ENCODE peak calls at places on chromosomes 4 and X, in nine cellular contexts. G is colonic mucosa; O is AG09309; C is head of caudate nucleus; S is HT1080; D is CD14-positive monocyte; R is activated naive CD4-positive, alpha-beta T cell; U is RKO; V is AG08395. I is an unnamed sample.

GRCh38 chr4:168551945-168552695 is 55.3 kb downstream of the PALLD start:
- DNase-seq in G (no peak), O (no peak), C (no peak), S (peak; percentile 50), D (no peak), R (no peak), U (peak; percentile 57), V (no peak), I (no peak)

GRCh38 chr4:89434364-89434988 is 126.9 kb upstream of the GPRIN3 start:
- DNase-seq in G (no peak), O (peak; percentile 1), C (no peak), S (peak; percentile 34), D (no peak), R (no peak), U (peak; percentile 60), V (peak; percentile 51), I (peak; percentile 47)

GRCh38 chr4:3675251-3676115 is 90.7 kb upstream of the ADRA2C start:
- DNase-seq in G (no peak), O (no peak), C (no peak), S (peak; percentile 17), D (peak; percentile 27), R (no peak), U (no peak), V (no peak), I (no peak)

GRCh38 chr4:127525585-127525984 is 107.2 kb upstream of the INTU start:
- DNase-seq in G (no peak), O (no peak), C (no peak), S (no peak), D (no peak), R (no peak), U (no peak), V (no peak), I (no peak)

GRCh38 chrX:50648151-50648550 is 165.8 kb downstream of the SHROOM4 start:
- DNase-seq in G (no peak), O (no peak), C (no peak), S (peak; percentile 41), D (no peak), R (no peak), U (no peak), V (no peak), I (no peak)

GRCh38 chr4:36704289-36704688 is 422.9 kb downstream of the DTHD1 start:
- DNase-seq in G (no peak), O (no peak), C (no peak), S (no peak), D (no peak), R (no peak), U (no peak), V (no peak), I (no peak)

GRCh38 chr4:78747328-78747946 is 28.7 kb upstream of the BMP2K start:
- DNase-seq in G (no peak), O (peak; percentile 24), C (no peak), S (no peak), D (no peak), R (no peak), U (no peak), V (peak; percentile 44), I (no peak)

GRCh38 chrX:20361081-20361889 is 94.6 kb upstream of the RPS6KA3 start:
- DNase-seq in G (no peak), O (no peak), C (no peak), S (no peak), D (no peak), R (no peak), U (no peak), V (peak; percentile 51), I (no peak)

GRCh38 chr4:137526681-137527080 is 5.6 kb downstream of the PCDH18 start:
- DNase-seq in G (no peak), O (no peak), C (no peak), S (no peak), D (no peak), R (no peak), U (no peak), V (no peak), I (no peak)

GRCh38 chr4:154579927-154580326 is 10.6 kb downstream of the FGA start:
- DNase-seq in G (no peak), O (no peak), C (no peak), S (no peak), D (no peak), R (no peak), U (no peak), V (no peak), I (no peak)

GRCh38 chr4:94127707-94128328 is 79.8 kb upstream of the SMARCAD1 start:
- DNase-seq in G (no peak), O (no peak), C (no peak), S (no peak), D (no peak), R (no peak), U (peak; percentile 57), V (peak; percentile 12), I (no peak)

GRCh38 chrX:76893930-76894329 is 466.4 kb downstream of the MAGEE1 start:
- DNase-seq in G (no peak), O (no peak), C (no peak), S (no peak), D (no peak), R (no peak), U (peak; percentile 2), V (no peak), I (no peak)

GRCh38 chr4:26484032-26484515 is 6.2 kb downstream of the CCKAR start:
- DNase-seq in G (no peak), O (peak; percentile 95), C (no peak), S (no peak), D (no peak), R (no peak), U (no peak), V (peak; percentile 21), I (no peak)

GRCh38 chr4:77701111-77701510 is 95.5 kb downstream of the CXCL13 start:
- DNase-seq in G (no peak), O (no peak), C (no peak), S (no peak), D (no peak), R (no peak), U (no peak), V (no peak), I (no peak)

GRCh38 chr4:87884976-87885574 is 52.3 kb downstream of the MEPE start:
- DNase-seq in G (no peak), O (no peak), C (no peak), S (no peak), D (no peak), R (no peak), U (no peak), V (no peak), I (no peak)

GRCh38 chrX:130144509-130144908 is 21.1 kb downstream of the AIFM1 start:
- DNase-seq in G (no peak), O (no peak), C (no peak), S (no peak), D (no peak), R (no peak), U (no peak), V (no peak), I (no peak)

GRCh38 chrX:66200855-66201795 is 37.1 kb downstream of the HEPH start:
- DNase-seq in G (peak; percentile 41), O (peak; percentile 3), C (no peak), S (no peak), D (no peak), R (no peak), U (peak; percentile 32), V (peak; percentile 25), I (no peak)

GRCh38 chr4:17068396-17068795 is 170.0 kb upstream of the LDB2 start:
- DNase-seq in G (no peak), O (no peak), C (no peak), S (no peak), D (no peak), R (no peak), U (no peak), V (no peak), I (no peak)

GRCh38 chrX:150771116-150771515 is 77.9 kb downstream of the MTMR1 start:
- DNase-seq in G (no peak), O (no peak), C (no peak), S (no peak), D (no peak), R (no peak), U (no peak), V (no peak), I (no peak)

GRCh38 chrX:38816158-38816557 is 14.9 kb downstream of the MID1IP1 start:
- DNase-seq in G (no peak), O (no peak), C (peak; percentile 24), S (no peak), D (no peak), R (no peak), U (no peak), V (no peak), I (no peak)

GRCh38 chr4:169410839-169411770 is 140.3 kb upstream of the SH3RF1 start:
- DNase-seq in G (peak; percentile 27), O (peak; percentile 62), C (no peak), S (peak; percentile 82), D (peak; percentile 46), R (no peak), U (no peak), V (peak; percentile 58), I (no peak)

GRCh38 chr4:924107-925096 is 7.7 kb downstream of the GAK start:
- DNase-seq in G (no peak), O (no peak), C (no peak), S (peak; percentile 7), D (no peak), R (no peak), U (no peak), V (peak; percentile 35), I (no peak)

GRCh38 chr4:99435154-99435553 is at the start of gene ADH7:
- DNase-seq in G (no peak), O (no peak), C (no peak), S (no peak), D (no peak), R (no peak), U (no peak), V (no peak), I (no peak)

GRCh38 chr4:20273793-20274192 is 22.1 kb downstream of the SLIT2 start:
- DNase-seq in G (no peak), O (no peak), C (no peak), S (no peak), D (no peak), R (no peak), U (no peak), V (no peak), I (no peak)

GRCh38 chrX:13482764-13483552 is 86.4 kb upstream of the EGFL6 start:
- DNase-seq in G (peak; percentile 46), O (no peak), C (no peak), S (no peak), D (no peak), R (no peak), U (no peak), V (no peak), I (no peak)

GRCh38 chr4:187576751-187577150 is 418.8 kb upstream of the ZFP42 start:
- DNase-seq in G (no peak), O (no peak), C (no peak), S (no peak), D (no peak), R (no peak), U (no peak), V (no peak), I (no peak)

GRCh38 chr4:104488151-104488550 is 6.5 kb downstream of the CXXC4 start:
- DNase-seq in G (no peak), O (no peak), C (no peak), S (no peak), D (no peak), R (no peak), U (no peak), V (no peak), I (no peak)

GRCh38 chrX:106863697-106864096 is 39.4 kb downstream of the RIPPLY1 start:
- DNase-seq in G (no peak), O (no peak), C (no peak), S (no peak), D (no peak), R (no peak), U (no peak), V (no peak), I (no peak)

GRCh38 chr4:72489267-72489666 is 79.8 kb downstream of the ADAMTS3 start:
- DNase-seq in G (no peak), O (peak; percentile 51), C (no peak), S (peak; percentile 50), D (no peak), R (no peak), U (peak; percentile 46), V (no peak), I (no peak)

GRCh38 chrX:17164079-17164478 is 210.9 kb upstream of the NHS start:
- DNase-seq in G (no peak), O (no peak), C (no peak), S (no peak), D (no peak), R (no peak), U (no peak), V (no peak), I (no peak)

GRCh38 chrX:150984164-150984824 is 1.2 kb downstream of the HMGB3 start:
- DNase-seq in G (no peak), O (no peak), C (no peak), S (no peak), D (no peak), R (no peak), U (no peak), V (no peak), I (no peak)